ENCODE peak calls at places on chromosome 15, in six cellular contexts. N, F, P, Q, J and B are unnamed samples. For H3K9me3, the result is how much of the 10 kb centered on the place peaks cover.

GRCh38 chr15:71357357-71357756 is 242.1 kb downstream of the THSD4 start:
- DNase-seq in N (no peak), F (no peak), P (peak), Q (no peak), J (no peak), B (no peak)

GRCh38 chr15:61871926-61872522 is 188.2 kb downstream of the VPS13C start:
- DNase-seq in N (peak), F (no peak), P (no peak), Q (peak), J (peak), B (no peak)

GRCh38 chr15:92047900-92048299 is 194.4 kb downstream of the SLCO3A1 start:
- DNase-seq in N (no peak), F (no peak), P (no peak), Q (no peak), J (no peak), B (no peak)

GRCh38 chr15:64052925-64053491 is 6.7 kb upstream of the DAPK2 start:
- DNase-seq in N (no peak), F (no peak), P (no peak), Q (no peak), J (no peak), B (no peak)

GRCh38 chr15:88449581-88449980 is 17.6 kb downstream of the MRPL46 start:
- DNase-seq in N (no peak), F (no peak), P (no peak), Q (no peak), J (no peak), B (no peak)

GRCh38 chr15:62063851-62064635 is 2.7 kb upstream of the C2CD4A start:
- DNase-seq in N (peak), F (no peak), P (no peak), Q (no peak), J (no peak), B (no peak)

GRCh38 chr15:88954431-88955277 is 41.5 kb upstream of the MFGE8 start:
- DNase-seq in N (no peak), F (no peak), P (peak), Q (peak), J (no peak), B (no peak)

GRCh38 chr15:74630284-74631086 is 14.8 kb downstream of the CLK3 start:
- DNase-seq in N (no peak), F (no peak), P (no peak), Q (no peak), J (no peak), B (no peak)

GRCh38 chr15:27067175-27067574 is 96.2 kb downstream of the GABRG3 start:
- DNase-seq in N (no peak), F (no peak), P (no peak), Q (no peak), J (no peak), B (no peak)

GRCh38 chr15:85289677-85290365 is 90.6 kb upstream of the AKAP13 start:
- DNase-seq in N (peak), F (peak), P (no peak), Q (peak), J (peak), B (no peak)

GRCh38 chr15:91520848-91521247 is 332.7 kb upstream of the SLCO3A1 start:
- DNase-seq in N (no peak), F (peak), P (no peak), Q (no peak), J (no peak), B (no peak)

GRCh38 chr15:43277901-43278300 is 11.2 kb upstream of the TGM5 start:
- DNase-seq in N (no peak), F (no peak), P (no peak), Q (no peak), J (no peak), B (no peak)

GRCh38 chr15:28921336-28921735 is 35.6 kb downstream of the APBA2 start:
- DNase-seq in N (no peak), F (no peak), P (no peak), Q (no peak), J (no peak), B (no peak)

GRCh38 chr15:40852529-40852928 is 8.7 kb downstream of the SPINT1 start:
- DNase-seq in N (no peak), F (no peak), P (no peak), Q (no peak), J (no peak), B (no peak)

GRCh38 chr15:70014860-70015490 is 82.7 kb downstream of the TLE3 start:
- DNase-seq in N (no peak), F (no peak), P (no peak), Q (no peak), J (no peak), B (no peak)

GRCh38 chr15:38398134-38398533 is 55.8 kb upstream of the FAM98B start:
- DNase-seq in N (peak), F (peak), P (peak), Q (no peak), J (peak), B (no peak)

GRCh38 chr15:86558252-86558651 is 478.6 kb downstream of the AGBL1 start:
- DNase-seq in N (no peak), F (no peak), P (no peak), Q (no peak), J (no peak), B (no peak)

GRCh38 chr15:86555939-86556725 is 476.5 kb downstream of the AGBL1 start:
- DNase-seq in N (peak), F (peak), P (no peak), Q (no peak), J (no peak), B (no peak)

GRCh38 chr15:86558678-86559077 is 479.0 kb downstream of the AGBL1 start:
- DNase-seq in N (no peak), F (no peak), P (no peak), Q (no peak), J (no peak), B (no peak)

GRCh38 chr15:86553116-86553515 is 473.4 kb downstream of the AGBL1 start:
- DNase-seq in N (peak), F (no peak), P (no peak), Q (no peak), J (no peak), B (no peak)

DNA sequence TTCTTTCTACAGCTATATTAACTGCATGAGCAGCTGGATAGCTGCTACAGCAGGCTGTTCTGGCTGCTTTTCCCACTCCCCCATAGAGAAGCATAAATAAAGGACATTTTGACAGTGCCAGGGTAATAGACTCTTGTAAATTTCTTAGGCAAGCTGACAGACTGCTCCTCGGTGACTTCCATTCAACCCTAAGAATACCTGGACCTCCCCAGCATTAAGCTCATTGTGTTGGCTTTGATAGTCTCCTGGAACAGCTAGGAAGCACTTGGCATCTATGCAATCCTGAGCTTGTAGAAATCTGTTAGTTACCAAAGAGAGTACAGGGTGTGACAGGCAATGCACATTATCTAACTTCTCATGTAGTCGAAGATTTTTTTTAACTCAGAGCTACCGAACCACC is 475.4 kb downstream of the AGBL1 start:
- DNase-seq in N (no peak), F (no peak), P (no peak), Q (no peak), J (no peak), B (no peak)
- H3K9me3 ChIP-seq in N (under half), F (under half), P (under half), Q (under half), J (under half), B (under half)

GRCh38 chr15:39640665-39641064 is 59.8 kb downstream of the THBS1 start:
- DNase-seq in N (peak), F (no peak), P (no peak), Q (no peak), J (no peak), B (no peak)

GRCh38 chr15:39643747-39644520 is 63.1 kb downstream of the THBS1 start:
- DNase-seq in N (no peak), F (no peak), P (no peak), Q (no peak), J (no peak), B (no peak)

GRCh38 chr15:39642011-39642640 is 61.2 kb downstream of the THBS1 start:
- DNase-seq in N (peak), F (peak), P (no peak), Q (peak), J (no peak), B (no peak)

GRCh38 chr15:39639037-39639436 is 58.2 kb downstream of the THBS1 start:
- DNase-seq in N (no peak), F (no peak), P (no peak), Q (no peak), J (no peak), B (no peak)

DNA sequence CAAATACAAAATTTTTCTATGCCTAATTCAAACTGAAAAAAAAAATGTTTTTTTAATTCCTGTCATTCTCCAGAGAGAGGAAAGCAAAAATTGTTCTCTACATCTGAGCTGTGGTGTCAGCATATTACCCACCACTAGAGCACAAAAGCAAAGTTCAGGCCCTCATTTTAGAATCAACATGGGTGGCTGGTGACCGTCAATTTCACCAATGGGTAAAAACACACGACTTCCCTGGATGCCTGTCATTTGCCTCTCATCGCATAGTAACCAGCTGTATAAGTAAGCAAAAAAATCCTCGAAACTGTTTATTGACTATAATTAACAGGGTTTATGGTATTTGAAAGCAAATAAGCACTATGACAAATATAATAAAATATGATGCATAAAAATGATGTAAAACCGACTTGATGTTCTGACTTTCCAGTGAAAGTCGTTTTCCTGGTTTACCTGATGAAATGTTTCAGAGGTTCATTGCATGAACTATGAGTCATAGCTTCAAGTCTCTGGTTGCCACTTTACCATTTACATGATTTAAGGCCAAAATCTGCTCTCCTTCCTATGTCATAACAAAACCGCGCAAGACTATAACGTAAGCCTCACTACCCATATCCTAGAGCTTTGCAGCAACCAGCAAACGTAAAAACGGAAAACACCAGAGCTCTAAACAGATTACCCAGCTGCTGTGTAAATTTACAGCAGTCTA is 60.5 kb downstream of the THBS1 start:
- DNase-seq in N (peak), F (peak), P (no peak), Q (no peak), J (no peak), B (no peak)
- H3K4me3 ChIP-seq in N (peak), F (no peak), P (no peak), Q (no peak), J (peak), B (no peak)

GRCh38 chr15:25094066-25094465 is 139.3 kb downstream of the SNRPN start:
- DNase-seq in N (no peak), F (no peak), P (no peak), Q (no peak), J (no peak), B (no peak)

GRCh38 chr15:25092661-25093060 is 137.9 kb downstream of the SNRPN start:
- DNase-seq in N (no peak), F (peak), P (no peak), Q (no peak), J (no peak), B (no peak)

GRCh38 chr15:25093455-25094029 is 138.8 kb downstream of the SNRPN start:
- DNase-seq in N (no peak), F (no peak), P (no peak), Q (no peak), J (no peak), B (no peak)

GRCh38 chr15:25095179-25095578 is 140.4 kb downstream of the SNRPN start:
- DNase-seq in N (no peak), F (no peak), P (no peak), Q (no peak), J (no peak), B (no peak)

GRCh38 chr15:25094519-25094918 is 139.7 kb downstream of the SNRPN start:
- DNase-seq in N (no peak), F (no peak), P (no peak), Q (no peak), J (no peak), B (no peak)
- H3K9me3 ChIP-seq in N (under half), F (under half), P (half or more), Q (under half), J (half or more), B (under half)

DNA sequence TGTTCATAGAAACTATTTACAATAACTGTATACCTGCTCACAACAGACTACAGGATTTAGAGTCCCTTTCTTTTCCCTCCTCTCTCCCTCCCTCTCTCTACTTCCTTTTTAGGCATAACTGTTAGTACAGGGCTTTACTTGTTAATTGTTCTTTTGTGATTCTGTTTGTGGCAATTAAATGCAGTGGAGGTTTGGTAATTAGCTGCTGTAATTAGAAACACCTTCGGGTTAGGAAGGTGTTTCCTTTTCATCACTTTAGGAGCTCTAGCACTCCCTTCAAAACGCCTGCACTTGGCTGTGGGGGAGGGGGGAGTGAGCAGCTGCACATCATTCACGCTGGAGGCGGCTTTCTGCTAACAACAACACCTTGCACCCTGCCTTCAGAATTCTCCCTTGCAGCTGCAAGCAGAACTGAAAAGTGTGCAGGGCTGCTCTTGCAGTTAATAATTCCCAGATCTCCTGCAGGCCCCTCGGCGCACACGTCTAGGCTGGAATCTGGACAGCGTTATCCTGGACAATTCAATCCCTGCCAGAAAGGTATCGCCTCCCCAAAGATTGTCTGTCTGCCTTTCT is 242.6 kb upstream of the RGMA start:
- DNase-seq in N (no peak), F (no peak), P (no peak), Q (peak), J (no peak), B (no peak)
- H3K4me3 ChIP-seq in N (no peak), F (no peak), P (no peak), Q (no peak), J (no peak), B (no peak)

GRCh38 chr15:99682455-99682854 is 50.8 kb downstream of the LYSMD4 start:
- DNase-seq in N (peak), F (peak), P (no peak), Q (no peak), J (no peak), B (no peak)

GRCh38 chr15:99686290-99686689 is 46.9 kb downstream of the LYSMD4 start:
- DNase-seq in N (no peak), F (no peak), P (no peak), Q (no peak), J (no peak), B (no peak)

GRCh38 chr15:99677540-99678134 is 55.6 kb downstream of the LYSMD4 start:
- DNase-seq in N (no peak), F (no peak), P (no peak), Q (no peak), J (no peak), B (no peak)

GRCh38 chr15:99683000-99683670 is 50.1 kb downstream of the LYSMD4 start:
- DNase-seq in N (no peak), F (peak), P (no peak), Q (no peak), J (no peak), B (no peak)
- H3K9me3 ChIP-seq in N (under half), F (under half), P (under half), Q (under half), J (under half), B (under half)